ENCODE peak calls at places on chromosomes 5 and 9, in eight cellular contexts. One of them, this sample, is unnamed.

GRCh38 chr5:102048940-102049339 is 247.1 kb downstream of the SLCO4C1 start:
- DNase-seq in posterior vena cava: no peak
- DNase-seq in neural crest cell: no peak
- DNase-seq in GF-D8: no peak
- DNase-seq in NCI-H1092 treated with DMSO at 0.1 percent for 48 hours: peak
- DNase-seq in B cell: no peak
- DNase-seq in iris pigment epithelial cell: peak
- DNase-seq in SW480: peak
- DNase-seq in this sample: no peak

GRCh38 chr9:126166291-126166690 is 160.3 kb upstream of the MVB12B start:
- DNase-seq in posterior vena cava: peak
- DNase-seq in neural crest cell: no peak
- DNase-seq in GF-D8: no peak
- DNase-seq in NCI-H1092 treated with DMSO at 0.1 percent for 48 hours: no peak
- DNase-seq in B cell: no peak
- DNase-seq in iris pigment epithelial cell: no peak
- DNase-seq in SW480: no peak
- DNase-seq in this sample: no peak

GRCh38 chr9:113614843-113615648 is 151.5 kb downstream of the RGS3 start:
- DNase-seq in posterior vena cava: peak
- DNase-seq in neural crest cell: no peak
- DNase-seq in GF-D8: no peak
- DNase-seq in NCI-H1092 treated with DMSO at 0.1 percent for 48 hours: no peak
- DNase-seq in B cell: peak
- DNase-seq in iris pigment epithelial cell: peak
- DNase-seq in SW480: no peak
- DNase-seq in this sample: no peak

GRCh38 chr5:124748687-124749594 is 2.5 kb upstream of the ZNF608 start:
- DNase-seq in posterior vena cava: no peak
- DNase-seq in neural crest cell: peak
- DNase-seq in GF-D8: no peak
- DNase-seq in NCI-H1092 treated with DMSO at 0.1 percent for 48 hours: peak
- DNase-seq in B cell: peak
- DNase-seq in iris pigment epithelial cell: peak
- DNase-seq in SW480: peak
- DNase-seq in this sample: no peak

GRCh38 chr5:176700239-176700847 is 53.1 kb downstream of the TSPAN17 start:
- DNase-seq in posterior vena cava: no peak
- DNase-seq in neural crest cell: peak
- DNase-seq in GF-D8: no peak
- DNase-seq in NCI-H1092 treated with DMSO at 0.1 percent for 48 hours: peak
- DNase-seq in B cell: no peak
- DNase-seq in iris pigment epithelial cell: peak
- DNase-seq in SW480: no peak
- DNase-seq in this sample: no peak

GRCh38 chr9:114487607-114488300 is 17.5 kb downstream of the WHRN start:
- DNase-seq in posterior vena cava: no peak
- DNase-seq in neural crest cell: peak
- DNase-seq in GF-D8: peak
- DNase-seq in NCI-H1092 treated with DMSO at 0.1 percent for 48 hours: peak
- DNase-seq in B cell: peak
- DNase-seq in iris pigment epithelial cell: peak
- DNase-seq in SW480: peak
- DNase-seq in this sample: peak

GRCh38 chr5:51961154-51961562 is 577.9 kb downstream of the ISL1 start:
- DNase-seq in posterior vena cava: no peak
- DNase-seq in neural crest cell: no peak
- DNase-seq in GF-D8: no peak
- DNase-seq in NCI-H1092 treated with DMSO at 0.1 percent for 48 hours: no peak
- DNase-seq in B cell: no peak
- DNase-seq in iris pigment epithelial cell: no peak
- DNase-seq in SW480: no peak
- DNase-seq in this sample: no peak

GRCh38 chr5:102368392-102368791 is 72.3 kb upstream of the SLCO4C1 start:
- DNase-seq in posterior vena cava: no peak
- DNase-seq in neural crest cell: no peak
- DNase-seq in GF-D8: no peak
- DNase-seq in NCI-H1092 treated with DMSO at 0.1 percent for 48 hours: no peak
- DNase-seq in B cell: no peak
- DNase-seq in iris pigment epithelial cell: no peak
- DNase-seq in SW480: no peak
- DNase-seq in this sample: no peak

GRCh38 chr9:12739014-12739413 is 35.8 kb upstream of the LURAP1L start:
- DNase-seq in posterior vena cava: no peak
- DNase-seq in neural crest cell: no peak
- DNase-seq in GF-D8: no peak
- DNase-seq in NCI-H1092 treated with DMSO at 0.1 percent for 48 hours: no peak
- DNase-seq in B cell: no peak
- DNase-seq in iris pigment epithelial cell: no peak
- DNase-seq in SW480: no peak
- DNase-seq in this sample: no peak

GRCh38 chr9:117409321-117409720 is 5.5 kb downstream of the ASTN2 start:
- DNase-seq in posterior vena cava: no peak
- DNase-seq in neural crest cell: no peak
- DNase-seq in GF-D8: no peak
- DNase-seq in NCI-H1092 treated with DMSO at 0.1 percent for 48 hours: no peak
- DNase-seq in B cell: no peak
- DNase-seq in iris pigment epithelial cell: no peak
- DNase-seq in SW480: no peak
- DNase-seq in this sample: no peak

GRCh38 chr5:68533571-68534051 is 318.1 kb downstream of the PIK3R1 start:
- DNase-seq in posterior vena cava: no peak
- DNase-seq in neural crest cell: no peak
- DNase-seq in GF-D8: no peak
- DNase-seq in NCI-H1092 treated with DMSO at 0.1 percent for 48 hours: peak
- DNase-seq in B cell: no peak
- DNase-seq in iris pigment epithelial cell: no peak
- DNase-seq in SW480: peak
- DNase-seq in this sample: no peak

GRCh38 chr5:107670028-107670926 is 460 bp downstream of the EFNA5 start:
- DNase-seq in posterior vena cava: peak
- DNase-seq in neural crest cell: peak
- DNase-seq in GF-D8: no peak
- DNase-seq in NCI-H1092 treated with DMSO at 0.1 percent for 48 hours: peak
- DNase-seq in B cell: peak
- DNase-seq in iris pigment epithelial cell: peak
- DNase-seq in SW480: peak
- DNase-seq in this sample: no peak

GRCh38 chr5:115895821-115896220 is 54.1 kb downstream of the AP3S1 start:
- DNase-seq in posterior vena cava: no peak
- DNase-seq in neural crest cell: no peak
- DNase-seq in GF-D8: no peak
- DNase-seq in NCI-H1092 treated with DMSO at 0.1 percent for 48 hours: no peak
- DNase-seq in B cell: no peak
- DNase-seq in iris pigment epithelial cell: peak
- DNase-seq in SW480: no peak
- DNase-seq in this sample: no peak

GRCh38 chr5:81848368-81848767 is 97.5 kb upstream of the SSBP2 start:
- DNase-seq in posterior vena cava: no peak
- DNase-seq in neural crest cell: no peak
- DNase-seq in GF-D8: no peak
- DNase-seq in NCI-H1092 treated with DMSO at 0.1 percent for 48 hours: no peak
- DNase-seq in B cell: no peak
- DNase-seq in iris pigment epithelial cell: peak
- DNase-seq in SW480: no peak
- DNase-seq in this sample: no peak

GRCh38 chr9:71506821-71507220 is 261.5 kb downstream of the CEMIP2 start:
- DNase-seq in posterior vena cava: no peak
- DNase-seq in neural crest cell: no peak
- DNase-seq in GF-D8: no peak
- DNase-seq in NCI-H1092 treated with DMSO at 0.1 percent for 48 hours: no peak
- DNase-seq in B cell: no peak
- DNase-seq in iris pigment epithelial cell: peak
- DNase-seq in SW480: no peak
- DNase-seq in this sample: no peak

GRCh38 chr9:109176386-109176785 is 9.3 kb upstream of the FRRS1L start:
- DNase-seq in posterior vena cava: no peak
- DNase-seq in neural crest cell: no peak
- DNase-seq in GF-D8: no peak
- DNase-seq in NCI-H1092 treated with DMSO at 0.1 percent for 48 hours: no peak
- DNase-seq in B cell: no peak
- DNase-seq in iris pigment epithelial cell: no peak
- DNase-seq in SW480: no peak
- DNase-seq in this sample: no peak

GRCh38 chr9:88041447-88041846 is 67.1 kb upstream of the CDK20 start:
- DNase-seq in posterior vena cava: no peak
- DNase-seq in neural crest cell: no peak
- DNase-seq in GF-D8: no peak
- DNase-seq in NCI-H1092 treated with DMSO at 0.1 percent for 48 hours: no peak
- DNase-seq in B cell: no peak
- DNase-seq in iris pigment epithelial cell: peak
- DNase-seq in SW480: peak
- DNase-seq in this sample: no peak

GRCh38 chr9:36913393-36914211 is 120.5 kb downstream of the PAX5 start:
- DNase-seq in posterior vena cava: no peak
- DNase-seq in neural crest cell: no peak
- DNase-seq in GF-D8: no peak
- DNase-seq in NCI-H1092 treated with DMSO at 0.1 percent for 48 hours: no peak
- DNase-seq in B cell: no peak
- DNase-seq in iris pigment epithelial cell: no peak
- DNase-seq in SW480: no peak
- DNase-seq in this sample: no peak

GRCh38 chr5:4082966-4083564 is 487.4 kb downstream of the IRX1 start:
- DNase-seq in posterior vena cava: no peak
- DNase-seq in neural crest cell: no peak
- DNase-seq in GF-D8: no peak
- DNase-seq in NCI-H1092 treated with DMSO at 0.1 percent for 48 hours: no peak
- DNase-seq in B cell: no peak
- DNase-seq in iris pigment epithelial cell: no peak
- DNase-seq in SW480: no peak
- DNase-seq in this sample: no peak

GRCh38 chr5:58040851-58041250 is 419.0 kb downstream of the PLK2 start:
- DNase-seq in posterior vena cava: no peak
- DNase-seq in neural crest cell: no peak
- DNase-seq in GF-D8: no peak
- DNase-seq in NCI-H1092 treated with DMSO at 0.1 percent for 48 hours: no peak
- DNase-seq in B cell: no peak
- DNase-seq in iris pigment epithelial cell: peak
- DNase-seq in SW480: no peak
- DNase-seq in this sample: no peak